ENCODE peak calls at places on chromosomes 12 and 14, in ten cellular contexts. V is sciatic nerve; Q is activated CD4-positive, alpha-beta T cell treated with anti-CD3 and anti-CD28 coated beads for 24 hours; X is activated naive CD8-positive, alpha-beta T cell treated with anti-CD3 and anti-CD28 coated beads, Interleukin-2, amount 50 U/mL, for 16 hours; K is effector memory CD8-positive, alpha-beta T cell; U is NCI-H1436; C is endothelial cell; O is adrenal gland; T is Daoy; F is stimulated activated CD4-positive, alpha-beta T cell treated with anti-CD3 and anti-CD28 coated beads, Interleukin-2, amount 100 ng/mL, for 48 hours. S is an unnamed sample.

GRCh38 chr14:103386632-103387329 is 1.6 kb downstream of the MARK3 start:
- DNase-seq in C (no peak), U (no peak), X (no peak), Q (no peak), K (no peak), V (no peak), T (no peak), F (no peak), O (no peak), S (no peak)

GRCh38 chr12:66237505-66238175 is 48.6 kb downstream of the IRAK3 start:
- DNase-seq in K (no peak), T (no peak), Q (no peak), X (no peak), U (no peak), F (no peak), O (no peak), C (no peak), V (no peak), S (no peak)

GRCh38 chr12:93434305-93434704 is 7.4 kb downstream of the UBE2N start:
- DNase-seq in F (no peak), X (no peak), C (no peak), U (no peak), Q (no peak), V (no peak), T (no peak), O (no peak), K (no peak), S (no peak)

GRCh38 chr14:59215353-59215752 is 26.9 kb downstream of the DAAM1 start:
- DNase-seq in U (no peak), X (no peak), O (peak; percentile 32), Q (no peak), T (peak; percentile 71), V (peak; percentile 83), C (no peak), F (no peak), K (no peak), S (no peak)

GRCh38 chr12:116867523-116867922 is 13.7 kb downstream of the HRK start:
- DNase-seq in O (no peak), U (no peak), C (no peak), Q (no peak), V (no peak), F (no peak), T (no peak), K (no peak), X (no peak), S (no peak)

GRCh38 chr12:31035226-31035625 is 38.4 kb upstream of the DDX11 start:
- DNase-seq in V (no peak), K (no peak), X (no peak), Q (no peak), C (no peak), T (peak; percentile 49), U (no peak), F (no peak), O (no peak), S (no peak)

GRCh38 chr12:43102506-43103269 is 449.3 kb downstream of the ADAMTS20 start:
- DNase-seq in K (no peak), U (no peak), T (peak; percentile 44), F (no peak), C (no peak), O (no peak), X (no peak), V (no peak), Q (no peak), S (no peak)

GRCh38 chr12:121009744-121010143 is 6.5 kb downstream of the C12orf43 start:
- DNase-seq in Q (no peak), X (no peak), C (no peak), F (no peak), T (peak; percentile 32), K (no peak), U (no peak), V (no peak), O (no peak), S (no peak)

GRCh38 chr12:46148706-46149463 is 120.0 kb downstream of the SLC38A1 start:
- DNase-seq in Q (no peak), X (no peak), V (no peak), F (no peak), T (no peak), O (no peak), K (no peak), U (no peak), C (no peak), S (no peak)

GRCh38 chr14:37763266-37763665 is 167.8 kb downstream of the TTC6 start:
- DNase-seq in U (no peak), Q (no peak), C (no peak), T (no peak), V (no peak), O (no peak), F (no peak), K (no peak), X (no peak), S (no peak)

GRCh38 chr12:40622246-40622838 is 69.9 kb upstream of the CNTN1 start:
- DNase-seq in X (no peak), Q (peak; percentile 3), U (no peak), V (peak; percentile 84), F (peak; percentile 39), C (peak; percentile 55), K (no peak), T (peak; percentile 2), O (peak; percentile 75), S (no peak)

GRCh38 chr12:1779783-1780182 is 40.6 kb upstream of the LRTM2 start:
- DNase-seq in Q (no peak), U (no peak), F (no peak), V (no peak), O (no peak), X (no peak), C (no peak), K (no peak), T (no peak), S (no peak)

S was measured in stimulated activated CD8-positive, alpha-beta memory T cell treated with anti-CD3 and anti-CD28 coated beads, Interleukin-15, amount 100 ng/mL, for 4 hours.